ENCODE peak calls at places on chromosomes 3 and 15, in five cellular contexts. U is Panc1, C is PC-3, Z is RWPE2, K is neural progenitor cell. Y is an unnamed sample.
A peak's percentile ranks its signal among the peaks of the same experiment; 100 is the strongest.

GRCh38 chr3:32733631-32734229 is 48.7 kb downstream of the CNOT10 start:
- DNase-seq in U (peak; percentile 15), C (peak; percentile 62), Z (no peak), K (peak; percentile 47), Y (peak; percentile 39)

GRCh38 chr3:7075901-7076300 is 215.0 kb downstream of the GRM7 start:
- DNase-seq in U (no peak), C (no peak), Z (no peak), K (no peak), Y (no peak)

GRCh38 chr3:98727638-98728037 is 35.5 kb upstream of the ST3GAL6 start:
- DNase-seq in U (no peak), C (no peak), Z (no peak), K (no peak), Y (no peak)

GRCh38 chr3:56612146-56612545 is 55.2 kb downstream of the CCDC66 start:
- DNase-seq in U (no peak), C (no peak), Z (no peak), K (no peak), Y (no peak)

GRCh38 chr3:136250862-136251460 is 821 bp downstream of the PCCB start:
- DNase-seq in U (no peak), C (peak; percentile 9), Z (no peak), K (peak; percentile 47), Y (peak; percentile 81)

GRCh38 chr3:197495499-197495898 is 60.3 kb downstream of the BDH1 start:
- DNase-seq in U (no peak), C (no peak), Z (no peak), K (no peak), Y (no peak)

GRCh38 chr3:127043731-127044510 is 61.0 kb downstream of the PLXNA1 start:
- DNase-seq in U (no peak), C (no peak), Z (peak; percentile 41), K (no peak), Y (no peak)

GRCh38 chr3:62371735-62372591 is 1.4 kb downstream of the FEZF2 start:
- DNase-seq in U (no peak), C (no peak), Z (no peak), K (peak; percentile 64), Y (no peak)

GRCh38 chr3:60064210-60065178 is 1014.7 kb upstream of the CFAP20DC start:
- DNase-seq in U (no peak), C (peak; percentile 22), Z (no peak), K (no peak), Y (no peak)

GRCh38 chr3:36837089-36837488 is 72.7 kb upstream of the DCLK3 start:
- DNase-seq in U (no peak), C (no peak), Z (no peak), K (peak; percentile 20), Y (no peak)

GRCh38 chr3:11168406-11168805 is 14.1 kb downstream of the HRH1 start:
- DNase-seq in U (no peak), C (no peak), Z (no peak), K (no peak), Y (no peak)

GRCh38 chr3:159039286-159039685 is 237.4 kb downstream of the MFSD1 start:
- DNase-seq in U (no peak), C (no peak), Z (no peak), K (no peak), Y (no peak)

GRCh38 chr15:30953731-30954378 is 37.6 kb downstream of the MTMR10 start:
- DNase-seq in U (peak; percentile 47), C (peak; percentile 91), Z (peak; percentile 85), K (no peak), Y (peak; percentile 56)

GRCh38 chr15:60804986-60805949 is 326.3 kb upstream of the ICE2 start:
- DNase-seq in U (no peak), C (peak; percentile 4), Z (no peak), K (no peak), Y (no peak)

GRCh38 chr3:156525808-156526207 is 29.1 kb downstream of the SSR3 start:
- DNase-seq in U (no peak), C (peak; percentile 59), Z (no peak), K (no peak), Y (no peak)

GRCh38 chr15:48361690-48362089 is 30.5 kb downstream of the DUT start:
- DNase-seq in U (no peak), C (no peak), Z (no peak), K (no peak), Y (no peak)

GRCh38 chr15:94057305-94057704 is 174.1 kb upstream of the MCTP2 start:
- DNase-seq in U (no peak), C (no peak), Z (no peak), K (no peak), Y (no peak)

GRCh38 chr15:55827204-55827603 is 84.3 kb upstream of the PRTG start:
- DNase-seq in U (no peak), C (peak; percentile 11), Z (no peak), K (no peak), Y (no peak)

GRCh38 chr3:43041517-43041916 is 62.4 kb downstream of the GASK1A start:
- DNase-seq in U (no peak), C (no peak), Z (no peak), K (no peak), Y (no peak)

GRCh38 chr3:13077431-13078157 is 4.4 kb upstream of the IQSEC1 start:
- DNase-seq in U (no peak), C (no peak), Z (no peak), K (no peak), Y (no peak)

GRCh38 chr3:154060606-154061380 is 60.4 kb upstream of the ARHGEF26 start:
- DNase-seq in U (no peak), C (no peak), Z (no peak), K (no peak), Y (no peak)

DNA sequence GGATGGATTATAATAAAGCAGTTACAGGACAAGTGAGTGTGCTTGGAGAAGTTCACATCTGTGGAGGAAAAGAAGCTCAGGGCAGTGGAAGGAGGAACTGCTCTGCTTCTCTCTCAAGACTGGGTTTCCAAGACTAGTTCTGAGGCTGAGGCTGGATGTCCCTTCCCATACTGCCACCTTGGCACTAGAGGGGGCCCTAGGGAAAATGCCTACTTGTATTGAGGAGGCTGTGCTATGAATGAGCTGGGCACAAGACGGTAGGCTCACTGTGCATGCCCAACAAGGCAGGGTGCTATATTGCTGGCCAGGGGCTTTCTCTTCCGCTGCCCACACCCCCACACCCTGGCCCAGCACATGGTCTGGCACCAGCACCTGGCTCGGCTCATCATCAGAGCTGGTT is 65.2 kb downstream of the SLCO2A1 start:
- DNase-seq in U (no peak), C (peak; percentile 32), Z (no peak), K (no peak), Y (no peak)
- TF ChIP-seq CTCF in U (no peak), C (peak; percentile 49), Z (no peak), K (peak; percentile 8), Y (peak; percentile 24)

DNA sequence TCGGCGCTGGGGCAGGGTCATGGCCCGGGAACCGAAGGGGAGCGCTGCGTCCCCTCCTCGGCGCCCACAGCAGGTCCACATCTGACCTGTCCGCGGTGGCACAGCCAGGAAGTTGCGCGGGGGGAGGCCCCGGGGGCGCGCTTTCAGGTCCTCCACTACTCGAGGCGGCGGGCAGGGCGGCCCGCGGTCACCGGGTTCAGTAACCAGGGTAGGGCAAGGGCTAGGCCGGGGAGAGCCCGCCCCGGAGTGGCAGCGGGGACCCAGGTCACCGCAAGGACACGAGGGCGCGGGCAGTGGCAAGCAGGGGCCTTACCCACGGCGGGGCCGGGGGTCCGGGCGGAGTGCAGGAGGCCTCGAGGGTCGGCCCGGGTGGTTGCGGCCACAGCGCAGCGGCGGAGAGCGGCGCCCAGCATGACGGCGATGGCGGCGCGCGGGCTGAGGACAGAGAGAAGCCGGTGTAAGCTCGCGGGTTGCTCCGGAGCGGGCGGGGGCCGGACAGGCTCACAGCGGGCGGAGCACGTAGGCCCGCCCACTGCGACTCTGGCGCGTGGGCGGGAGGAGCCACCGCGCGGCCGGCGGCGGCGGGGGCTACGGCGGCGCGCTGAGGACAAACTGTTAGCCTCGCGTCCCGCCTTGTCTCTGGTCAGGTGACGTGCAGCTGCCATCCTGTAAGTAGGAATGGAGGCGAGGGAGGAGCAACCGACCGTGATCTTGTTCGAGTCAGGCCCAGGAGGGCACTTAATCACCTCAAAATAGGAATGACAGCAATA is at the start of gene COX5A:
- DNase-seq in U (peak; percentile 81), C (peak; percentile 96), Z (peak; percentile 99), K (peak; percentile 96), Y (peak; percentile 93)
- H3K4me3 ChIP-seq in U (peak within 1 kb of the TSS; percentile 94), C (peak within 1 kb of the TSS; percentile 99), Z (peak within 1 kb of the TSS; percentile 94), K (peak within 1 kb of the TSS; percentile 85), Y (peak within 1 kb of the TSS; percentile 86)

GRCh38 chr3:31223278-31223677 is 309.4 kb upstream of the STT3B start:
- DNase-seq in U (no peak), C (no peak), Z (no peak), K (no peak), Y (no peak)

GRCh38 chr3:31220431-31220830 is 312.3 kb upstream of the STT3B start:
- DNase-seq in U (no peak), C (no peak), Z (no peak), K (no peak), Y (no peak)

GRCh38 chr3:31218082-31218481 is 314.6 kb upstream of the STT3B start:
- DNase-seq in U (no peak), C (no peak), Z (no peak), K (no peak), Y (no peak)

GRCh38 chr3:31213869-31214486 is 318.7 kb upstream of the STT3B start:
- DNase-seq in U (no peak), C (peak; percentile 22), Z (no peak), K (no peak), Y (no peak)

DNA sequence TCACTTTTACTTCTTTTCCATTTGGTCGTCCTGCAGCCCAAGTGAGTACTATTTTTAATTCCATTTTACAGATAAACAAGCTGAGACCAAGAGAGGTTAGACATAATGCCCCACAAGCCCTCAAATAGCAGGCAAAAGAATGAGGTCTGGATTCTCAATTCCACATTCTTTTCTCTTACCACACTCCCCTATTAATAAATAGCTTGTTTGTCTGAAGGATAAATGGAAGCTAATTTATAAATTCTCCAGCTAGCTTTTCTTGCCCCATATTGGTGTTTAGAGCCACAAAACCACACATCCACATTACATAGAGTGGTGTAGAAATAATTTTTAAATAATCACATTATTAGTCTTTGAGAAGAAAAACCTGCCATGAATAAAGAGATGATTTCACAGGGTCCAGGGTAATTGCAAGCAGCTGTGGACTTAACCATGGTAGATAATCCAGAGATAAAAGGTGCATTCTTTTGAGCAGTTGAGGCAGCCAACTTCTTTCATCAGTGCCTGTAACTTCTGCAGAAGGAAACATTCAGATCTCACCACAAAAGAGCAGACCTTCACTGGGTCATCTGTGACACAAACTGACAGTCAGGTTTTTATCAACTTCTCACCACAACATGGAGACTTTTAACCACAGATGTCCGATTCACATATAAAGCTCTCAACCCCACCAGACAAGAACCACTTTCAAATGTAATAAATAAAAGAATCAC is 313.4 kb upstream of the STT3B start:
- DNase-seq in U (no peak), C (no peak), Z (no peak), K (no peak), Y (no peak)
- H3K4me1 ChIP-seq in U (no peaks in the 10 kb centered on the region), C (no peaks in the 10 kb centered on the region), Z (no peaks in the 10 kb centered on the region), K (no peaks in the 10 kb centered on the region), Y (peaks cover 7% of the 10 kb centered on the region)

GRCh38 chr3:116517308-116517707 is 72.0 kb upstream of the LSAMP start:
- DNase-seq in U (no peak), C (no peak), Z (no peak), K (peak; percentile 39), Y (no peak)
- TF ChIP-seq CTCF in U (peak; percentile 26), C (peak; percentile 49), Z (peak; percentile 38), K (peak; percentile 63), Y (peak; percentile 27)

Y was measured in Caco-2.